ENCODE peak calls at places on chromosomes 3 and 15, in six cellular contexts. O is pancreas, N is SJSA1, P is mesenchymal stem cell, H is K562, M is PC-9. C is an unnamed sample.

GRCh38 chr3:135627057-135627456 is 338.5 kb upstream of the PPP2R3A start:
- DNase-seq in O (no peak), N (no peak), P (no peak), H (no peak), M (no peak), C (no peak)

GRCh38 chr3:22012471-22012870 is 261.5 kb upstream of the ZNF385D start:
- DNase-seq in O (no peak), N (no peak), P (peak; percentile 6), H (no peak), M (peak; percentile 35), C (no peak)

GRCh38 chr15:55277116-55277564 is 12.5 kb downstream of the RAB27A start:
- DNase-seq in O (no peak), N (no peak), P (peak; percentile 81), H (no peak), M (no peak), C (peak; percentile 44)

GRCh38 chr3:180646187-180646790 is 33.0 kb downstream of the CCDC39 start:
- DNase-seq in O (no peak), N (no peak), P (no peak), H (no peak), M (no peak), C (no peak)

GRCh38 chr3:8871306-8871705 is 92.0 kb downstream of the RAD18 start:
- DNase-seq in O (no peak), N (no peak), P (peak; percentile 34), H (no peak), M (no peak), C (no peak)

GRCh38 chr3:125055913-125056705 is at the start of gene HEG1:
- DNase-seq in O (peak; percentile 94), N (peak; percentile 88), P (peak; percentile 91), H (peak; percentile 66), M (peak; percentile 51), C (peak; percentile 56)

GRCh38 chr15:82048809-82049208 is 3.0 kb upstream of the MEX3B start:
- DNase-seq in O (no peak), N (no peak), P (no peak), H (no peak), M (no peak), C (no peak)

GRCh38 chr3:190064112-190064511 is 56.6 kb downstream of the P3H2 start:
- DNase-seq in O (no peak), N (peak; percentile 67), P (peak; percentile 90), H (no peak), M (peak; percentile 67), C (no peak)

GRCh38 chr3:171439996-171440395 is 20.2 kb downstream of the TNIK start:
- DNase-seq in O (no peak), N (no peak), P (peak; percentile 34), H (no peak), M (no peak), C (no peak)

GRCh38 chr15:47715856-47716445 is 1.4 kb upstream of the SEMA6D start:
- DNase-seq in O (no peak), N (no peak), P (peak; percentile 15), H (no peak), M (no peak), C (no peak)

GRCh38 chr3:43726511-43726910 is 35.8 kb downstream of the ABHD5 start:
- DNase-seq in O (no peak), N (no peak), P (no peak), H (no peak), M (no peak), C (no peak)

GRCh38 chr3:193665370-193665989 is 72.5 kb downstream of the OPA1 start:
- DNase-seq in O (no peak), N (no peak), P (peak; percentile 49), H (no peak), M (peak; percentile 70), C (no peak)

GRCh38 chr3:44942202-44942921 is 33.6 kb downstream of the ZDHHC3 start:
- DNase-seq in O (no peak), N (no peak), P (peak; percentile 43), H (no peak), M (no peak), C (no peak)

DNA sequence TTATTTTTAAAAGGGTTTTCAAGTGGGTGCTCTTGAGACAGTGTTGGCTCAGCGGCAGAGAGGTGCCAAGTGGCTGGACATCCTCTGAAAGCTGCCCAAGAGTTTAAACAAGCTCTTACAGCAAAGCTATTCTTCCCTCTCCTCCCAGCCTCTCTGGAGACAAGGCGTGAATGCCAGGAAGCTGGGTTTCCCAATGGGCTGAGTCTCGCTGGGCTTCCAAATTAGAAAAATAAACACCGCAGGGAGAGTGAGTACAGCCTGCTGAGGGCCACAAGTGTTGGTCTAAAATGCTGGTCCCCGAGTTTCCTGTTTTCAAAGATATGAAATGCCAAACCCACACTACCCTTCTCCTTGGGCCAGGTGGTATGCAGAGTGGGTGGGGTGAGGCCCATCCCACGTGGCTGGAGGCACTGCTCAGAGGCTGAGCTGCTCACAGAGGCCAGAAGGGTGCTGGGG is 36.4 kb downstream of the ZDHHC3 start:
- DNase-seq in O (no peak), N (no peak), P (peak; percentile 47), H (no peak), M (no peak), C (no peak)
- H3K27ac ChIP-seq in O (no peak overlapping the region), N (no peak overlapping the region), P (no peak overlapping the region), H (no peak overlapping the region), M (no peak overlapping the region), C (no peak overlapping the region)

DNA sequence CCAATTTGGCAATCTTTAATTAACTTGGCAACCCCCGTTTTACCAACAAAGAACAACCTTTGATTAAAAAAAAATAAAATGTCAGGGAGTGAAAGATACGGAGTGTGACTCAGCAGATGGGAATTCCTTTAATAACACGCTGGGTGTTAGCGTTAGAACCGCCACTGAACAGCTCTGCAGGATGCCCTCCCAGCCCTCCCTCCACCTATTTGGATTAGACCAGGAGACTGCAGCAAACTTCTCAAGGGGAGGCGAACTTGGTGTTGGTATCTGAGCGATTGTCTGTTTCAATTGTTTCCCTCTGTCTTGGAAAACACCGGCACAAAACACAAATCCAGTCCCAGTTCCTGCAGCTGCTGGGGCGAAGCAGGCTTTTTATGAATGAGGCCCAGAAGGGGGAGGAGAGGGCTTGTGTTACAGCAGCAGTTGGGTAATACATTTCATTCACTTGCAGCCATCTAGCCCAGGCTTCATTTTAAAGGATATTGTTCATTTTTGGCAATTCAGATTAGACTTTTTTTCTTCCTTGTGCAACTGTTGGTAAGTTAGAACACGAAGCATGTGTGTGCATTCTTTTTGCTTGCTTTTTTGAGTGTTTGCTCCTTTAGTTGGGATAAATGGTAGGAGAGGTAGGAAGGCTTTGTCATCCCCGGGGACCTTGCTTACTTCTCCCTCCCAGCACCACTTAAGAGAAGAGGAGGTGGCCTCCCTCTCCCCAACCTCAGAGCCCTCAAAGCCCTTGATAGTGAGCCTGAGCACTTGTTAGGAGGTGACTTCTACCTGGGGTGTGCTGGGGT is 152.3 kb downstream of the IGF1R start:
- DNase-seq in O (no peak), N (peak; percentile 85), P (peak; percentile 89), H (no peak), M (peak; percentile 81), C (no peak)
- H3K4me3 ChIP-seq in O (no peak overlapping the region), N (no peak overlapping the region), P (peak overlapping the region; percentile 59), H (no peak overlapping the region), M (peak overlapping the region; percentile 49), C (no peak overlapping the region)

GRCh38 chr3:61890586-61890985 is 329.2 kb downstream of the PTPRG start:
- DNase-seq in O (no peak), N (no peak), P (no peak), H (no peak), M (no peak), C (no peak)

GRCh38 chr3:61893840-61894566 is 332.6 kb downstream of the PTPRG start:
- DNase-seq in O (no peak), N (no peak), P (no peak), H (no peak), M (no peak), C (no peak)

GRCh38 chr3:61892881-61893280 is 331.5 kb downstream of the PTPRG start:
- DNase-seq in O (no peak), N (no peak), P (no peak), H (no peak), M (no peak), C (no peak)

GRCh38 chr3:61889259-61889658 is 327.9 kb downstream of the PTPRG start:
- DNase-seq in O (no peak), N (no peak), P (no peak), H (no peak), M (no peak), C (no peak)

GRCh38 chr3:61890167-61890566 is 328.8 kb downstream of the PTPRG start:
- DNase-seq in O (no peak), N (no peak), P (no peak), H (no peak), M (no peak), C (no peak)
- H3K27ac ChIP-seq in O (no peak overlapping the region), N (no peak overlapping the region), P (no peak overlapping the region), H (no peak overlapping the region), M (no peak overlapping the region), C (no peak overlapping the region)

DNA sequence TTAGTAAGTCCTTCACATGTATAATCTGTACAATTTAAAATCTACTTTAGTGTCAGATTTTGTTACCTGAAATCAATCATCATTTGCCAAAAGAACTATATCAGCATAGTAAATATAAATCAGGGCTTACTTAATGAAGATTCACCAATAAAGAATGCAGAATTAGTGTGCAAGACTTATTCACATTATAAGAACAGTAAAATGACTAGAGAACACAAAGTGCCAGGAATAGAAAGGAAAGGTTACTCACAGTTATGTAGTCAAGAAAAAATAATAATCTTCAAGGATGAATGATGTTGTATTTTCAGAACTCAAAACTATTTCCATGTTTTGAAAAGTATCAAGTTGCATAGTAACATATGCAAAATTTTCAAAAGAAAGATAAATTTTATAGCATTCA is 891.9 kb downstream of the ROBO1 start:
- DNase-seq in O (no peak), N (no peak), P (no peak), H (no peak), M (no peak), C (no peak)
- H3K4me3 ChIP-seq in O (no peak overlapping the region), N (no peak overlapping the region), P (no peak overlapping the region), H (no peak overlapping the region), M (no peak overlapping the region), C (no peak overlapping the region)

DNA sequence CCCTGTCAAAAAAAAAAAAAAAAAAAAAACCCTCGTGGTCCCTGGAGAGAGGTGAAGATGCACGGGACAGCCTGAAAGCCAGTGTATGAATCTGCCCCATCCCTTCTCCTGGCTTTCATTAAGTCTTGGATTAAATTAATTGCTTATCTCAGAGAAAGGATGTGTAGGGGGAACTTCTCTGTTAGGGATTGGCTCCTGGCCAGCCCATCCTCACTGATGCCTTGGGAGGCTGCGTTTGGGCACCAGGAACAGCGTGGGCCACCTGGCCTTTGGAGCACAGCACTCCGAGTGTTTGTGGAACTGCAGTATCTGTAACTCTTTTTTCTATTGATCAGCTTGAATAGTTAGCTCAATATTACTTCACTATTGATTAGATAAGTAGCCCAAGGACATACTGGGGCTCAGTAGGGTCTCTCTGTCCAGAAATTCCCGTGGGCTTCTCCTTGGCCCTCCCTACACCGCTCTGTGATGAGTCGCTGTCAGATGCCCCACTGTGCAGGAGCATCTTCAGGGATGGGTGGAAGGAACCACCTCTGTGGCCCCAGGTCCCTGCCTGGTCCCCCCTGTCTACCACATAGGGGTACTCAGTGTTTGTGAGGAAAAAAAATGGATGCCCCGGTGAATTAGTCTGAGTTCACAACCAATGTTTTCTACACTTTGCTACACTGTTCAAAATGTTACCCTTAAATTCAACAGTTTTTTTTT is 2.0 kb downstream of the PXYLP1 start:
- DNase-seq in O (no peak), N (no peak), P (no peak), H (no peak), M (no peak), C (no peak)
- H3K27ac ChIP-seq in O (no peak overlapping the region), N (no peak overlapping the region), P (no peak overlapping the region), H (no peak overlapping the region), M (no peak overlapping the region), C (no peak overlapping the region)

C was measured in effector memory CD4-positive, alpha-beta T cell.